ENCODE peak calls at places on chromosomes 4 and X, in five cellular contexts. P is HepG2, M is endothelial cell of umbilical vein, N is K562, B is GM12878. T is an unnamed sample.

GRCh38 chrX:14014526-14014925 is 15.2 kb downstream of the GEMIN8 start:
- DNase-seq in P (no peak), M (no peak), N (no peak), B (no peak), T (no peak)

GRCh38 chr4:25654971-25655963 is at the start of gene SLC34A2:
- DNase-seq in P (peak; percentile 7), M (no peak), N (no peak), B (no peak), T (no peak)

GRCh38 chr4:173332021-173332487 is 2.1 kb downstream of the HMGB2 start:
- DNase-seq in P (no peak), M (peak; percentile 30), N (no peak), B (no peak), T (no peak)

GRCh38 chrX:21798677-21799219 is 40.7 kb upstream of the MBTPS2 start:
- DNase-seq in P (peak; percentile 66), M (no peak), N (no peak), B (no peak), T (peak; percentile 20)

GRCh38 chr4:173494013-173494970 is 35.7 kb downstream of the HAND2 start:
- DNase-seq in P (peak; percentile 66), M (peak; percentile 53), N (peak; percentile 62), B (peak; percentile 27), T (peak; percentile 80)

GRCh38 chr4:53962516-53963225 is 101.7 kb downstream of the CHIC2 start:
- DNase-seq in P (no peak), M (no peak), N (no peak), B (no peak), T (no peak)

GRCh38 chr4:127709456-127709855 is 20.7 kb upstream of the SLC25A31 start:
- DNase-seq in P (no peak), M (no peak), N (no peak), B (no peak), T (no peak)

GRCh38 chrX:133307094-133307493 is 88.9 kb upstream of the TFDP3 start:
- DNase-seq in P (no peak), M (no peak), N (no peak), B (no peak), T (no peak)

GRCh38 chr4:74114234-74114633 is 15.2 kb upstream of the CXCL2 start:
- DNase-seq in P (no peak), M (peak; percentile 59), N (no peak), B (no peak), T (no peak)

GRCh38 chrX:19865567-19866363 is 21.6 kb downstream of the SH3KBP1 start:
- DNase-seq in P (no peak), M (no peak), N (no peak), B (no peak), T (no peak)

GRCh38 chrX:7233632-7234406 is 85.9 kb upstream of the PUDP start:
- DNase-seq in P (no peak), M (no peak), N (no peak), B (no peak), T (no peak)

GRCh38 chrX:40736170-40736505 is 796 bp upstream of the MED14 start:
- DNase-seq in P (peak; percentile 1), M (no peak), N (peak; percentile 10), B (no peak), T (no peak)

GRCh38 chr4:164948943-164949342 is 28.5 kb downstream of the TRIM61 start:
- DNase-seq in P (no peak), M (no peak), N (no peak), B (no peak), T (no peak)

GRCh38 chr4:123673971-123674370 is 277.4 kb downstream of the SPRY1 start:
- DNase-seq in P (no peak), M (no peak), N (no peak), B (no peak), T (no peak)

GRCh38 chr4:80767944-80768343 is 262.6 kb upstream of the BMP3 start:
- DNase-seq in P (no peak), M (no peak), N (no peak), B (no peak), T (no peak)

GRCh38 chr4:176189891-176190795 is 5.2 kb downstream of the SPATA4 start:
- DNase-seq in P (no peak), M (no peak), N (no peak), B (no peak), T (no peak)

GRCh38 chr4:12791536-12791935 is 692.6 kb downstream of the RAB28 start:
- DNase-seq in P (no peak), M (no peak), N (no peak), B (no peak), T (no peak)

GRCh38 chr4:8347660-8348059 is 78.1 kb downstream of the HTRA3 start:
- DNase-seq in P (no peak), M (no peak), N (no peak), B (no peak), T (no peak)

GRCh38 chrX:69028006-69028760 is 137.1 kb downstream of the PJA1 start:
- DNase-seq in P (no peak), M (no peak), N (no peak), B (peak; percentile 32), T (no peak)

GRCh38 chrX:20461576-20461975 is 194.9 kb upstream of the RPS6KA3 start:
- DNase-seq in P (no peak), M (peak; percentile 48), N (no peak), B (no peak), T (peak; percentile 1)

GRCh38 chr4:152976466-152976761 is 40.3 kb downstream of the FHDC1 start:
- DNase-seq in P (no peak), M (no peak), N (no peak), B (no peak), T (no peak)

GRCh38 chr4:152973614-152974200 is 37.6 kb downstream of the FHDC1 start:
- DNase-seq in P (no peak), M (no peak), N (no peak), B (no peak), T (no peak)

GRCh38 chr4:152974732-152975614 is 38.9 kb downstream of the FHDC1 start:
- DNase-seq in P (no peak), M (no peak), N (no peak), B (no peak), T (no peak)

GRCh38 chr4:152972821-152973613 is 36.9 kb downstream of the FHDC1 start:
- DNase-seq in P (no peak), M (no peak), N (no peak), B (no peak), T (no peak)

DNA sequence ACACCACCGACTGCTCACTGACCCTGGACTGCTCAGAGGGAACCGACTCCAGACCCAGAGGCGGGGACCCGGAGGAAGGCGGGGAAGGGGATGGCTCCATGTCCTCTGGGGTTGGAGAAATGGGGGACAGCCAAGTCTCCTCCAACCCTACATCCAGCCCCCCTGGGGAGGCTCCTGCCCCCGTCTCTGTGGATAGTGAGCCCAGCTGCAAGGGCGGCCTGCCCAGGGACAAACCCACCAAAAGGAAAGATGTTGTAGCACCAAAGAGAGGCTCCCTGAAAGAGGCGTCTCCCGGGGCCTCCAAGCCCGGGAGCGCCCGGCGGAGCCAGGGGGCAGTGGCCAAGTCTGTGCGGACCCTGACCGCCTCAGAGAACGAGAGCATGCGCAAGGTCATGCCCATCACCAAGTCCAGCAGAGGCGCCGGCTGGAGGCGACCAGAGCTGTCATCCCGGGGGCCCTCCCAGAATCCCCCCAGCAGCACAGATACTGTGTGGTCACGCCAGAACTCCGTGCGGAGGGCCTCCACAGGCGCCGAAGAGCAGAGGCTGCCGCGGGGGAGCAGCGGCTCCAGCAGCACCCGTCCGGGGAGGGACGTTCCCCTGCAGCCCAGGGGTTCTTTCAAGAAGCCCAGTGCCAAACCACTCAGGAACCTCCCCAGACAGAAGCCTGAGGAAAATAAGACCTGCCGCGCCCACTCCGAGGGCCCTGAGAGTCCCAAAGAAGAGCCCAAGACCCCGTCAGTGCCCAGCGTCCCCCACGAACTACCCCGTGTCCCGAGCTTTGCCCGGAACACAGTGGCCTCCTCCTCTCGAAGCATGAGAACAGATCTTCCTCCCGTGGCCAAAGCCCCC is 39.7 kb downstream of the FHDC1 start:
- DNase-seq in P (no peak), M (no peak), N (no peak), B (no peak), T (no peak)
- TF ChIP-seq POLR2A in P (no peak), M (no peak), N (no peak), B (no peak), T (no peak)

DNA sequence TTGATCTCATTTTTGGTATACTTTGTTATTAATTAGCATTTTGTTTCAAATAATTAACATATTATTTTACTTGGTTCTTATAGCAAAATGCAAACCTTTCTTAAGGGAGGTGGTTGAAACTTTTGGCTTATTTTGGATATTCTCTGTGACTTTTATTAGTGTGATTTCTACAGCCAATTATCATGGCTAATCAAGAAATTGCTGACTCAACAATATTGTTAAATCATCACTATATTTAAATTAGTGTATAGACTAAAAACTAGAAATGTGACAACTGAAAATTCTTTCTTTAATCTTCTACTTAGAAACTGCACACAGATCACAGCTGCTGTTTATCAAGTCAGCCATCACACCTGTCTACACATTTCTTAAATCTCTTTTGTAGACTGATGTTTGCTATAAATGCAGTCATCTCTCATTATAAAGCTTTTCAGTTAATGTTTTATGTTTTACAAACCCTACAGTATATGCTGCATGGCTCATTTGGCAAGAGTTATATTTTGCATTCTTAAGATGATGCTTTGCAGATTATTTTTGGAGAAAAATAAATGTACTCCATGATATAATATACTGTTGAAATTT is 389.8 kb upstream of the PCDH10 start:
- DNase-seq in P (no peak), M (no peak), N (no peak), B (no peak), T (no peak)
- TF ChIP-seq MYC in P (no peak), M (no peak), N (no peak), B (no peak), T (no peak)

DNA sequence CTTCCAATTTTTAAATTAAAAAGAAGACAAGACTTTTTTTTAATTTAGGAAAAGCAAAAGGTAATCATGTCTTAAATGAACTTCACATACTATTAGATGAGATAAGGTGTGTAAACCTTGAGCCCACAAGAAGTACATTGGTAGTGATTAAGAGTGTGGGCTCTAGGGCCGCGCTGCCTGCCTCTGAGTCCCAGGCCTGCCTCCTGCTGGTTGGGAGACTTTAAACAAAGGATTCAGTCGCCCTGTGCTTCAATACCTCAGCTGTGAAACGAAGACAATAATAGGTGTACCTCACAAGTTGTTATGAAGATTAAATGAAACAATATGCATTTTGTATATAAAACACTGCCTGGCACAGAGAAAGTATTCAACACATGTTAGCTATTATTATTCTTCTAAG is 95.9 kb upstream of the MYOZ2 start:
- DNase-seq in P (no peak), M (no peak), N (no peak), B (no peak), T (no peak)
- H3K4me1 ChIP-seq in P (no peaks in the 10 kb centered on the region), M (peaks cover 11% of the 10 kb centered on the region), N (no peaks in the 10 kb centered on the region), B (peaks cover 6% of the 10 kb centered on the region), T (peaks cover 64% of the 10 kb centered on the region)

GRCh38 chr4:152458801-152459302 is 77.0 kb downstream of the FBXW7 start:
- DNase-seq in P (peak; percentile 10), M (no peak), N (no peak), B (peak; percentile 31), T (no peak)

GRCh38 chr4:152462047-152462446 is 73.8 kb downstream of the FBXW7 start:
- DNase-seq in P (peak; percentile 26), M (no peak), N (no peak), B (peak; percentile 64), T (no peak)

GRCh38 chr4:152456609-152457008 is 79.3 kb downstream of the FBXW7 start:
- DNase-seq in P (no peak), M (no peak), N (no peak), B (no peak), T (no peak)

GRCh38 chr4:152460488-152460887 is 75.4 kb downstream of the FBXW7 start:
- DNase-seq in P (peak; percentile 25), M (no peak), N (no peak), B (peak; percentile 43), T (no peak)

DNA sequence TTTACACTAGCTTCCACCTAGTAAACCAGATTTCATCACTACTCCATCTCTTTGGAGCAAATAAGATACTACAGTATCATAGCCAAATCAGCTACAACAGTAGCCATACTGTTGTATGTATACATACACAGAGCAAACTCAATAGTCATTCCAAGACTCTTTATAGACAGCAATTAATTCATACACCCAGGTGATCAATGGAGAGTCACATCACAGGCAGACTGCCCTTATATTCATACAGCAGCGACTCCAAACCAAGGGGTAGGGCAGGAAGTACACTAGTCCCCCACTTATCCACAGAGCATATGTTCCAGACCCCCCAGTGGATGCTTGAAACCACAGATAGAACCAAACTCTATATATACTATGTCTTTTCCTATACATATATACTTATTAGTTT is 76.6 kb downstream of the FBXW7 start:
- DNase-seq in P (no peak), M (no peak), N (no peak), B (no peak), T (no peak)
- TF ChIP-seq POLR2A in P (no peak), M (no peak), N (no peak), B (no peak), T (no peak)